ENCODE peak calls at places on chromosomes 13 and 19, in eight cellular contexts. M, E, O, Q, Y, B, T and D are unnamed samples.

GRCh38 chr13:45786293-45786920 is 65.1 kb downstream of the SIAH3 start:
- DNase-seq in M (no peak), E (no peak), O (no peak), Q (no peak), Y (no peak), B (no peak), T (no peak), D (no peak)

GRCh38 chr19:3275068-3275582 is 50.7 kb downstream of the CELF5 start:
- DNase-seq in M (no peak), E (no peak), O (no peak), Q (no peak), Y (peak; percentile 87), B (no peak), T (peak; percentile 88), D (peak; percentile 93)

GRCh38 chr13:52851153-52851962 is 2.9 kb upstream of the PCDH8 start:
- DNase-seq in M (no peak), E (no peak), O (peak; percentile 8), Q (peak; percentile 59), Y (peak; percentile 97), B (peak; percentile 71), T (peak; percentile 85), D (peak; percentile 90)

GRCh38 chr19:16902545-16902944 is 13.7 kb downstream of the F2RL3 start:
- DNase-seq in M (no peak), E (no peak), O (no peak), Q (no peak), Y (no peak), B (no peak), T (no peak), D (peak; percentile 37)

GRCh38 chr13:75129331-75129730 is 352.6 kb downstream of the TBC1D4 start:
- DNase-seq in M (peak; percentile 17), E (no peak), O (no peak), Q (peak; percentile 55), Y (no peak), B (no peak), T (no peak), D (no peak)

GRCh38 chr19:46791944-46792343 is 3.5 kb upstream of the SLC1A5 start:
- DNase-seq in M (no peak), E (no peak), O (no peak), Q (no peak), Y (no peak), B (no peak), T (no peak), D (peak; percentile 46)

GRCh38 chr19:54517483-54517882 is 14.9 kb downstream of the LAIR2 start:
- DNase-seq in M (peak; percentile 27), E (peak; percentile 2), O (peak; percentile 11), Q (peak; percentile 55), Y (peak; percentile 60), B (peak; percentile 41), T (peak; percentile 29), D (peak; percentile 63)

GRCh38 chr19:32351807-32352630 is 6.6 kb downstream of the ZNF507 start:
- DNase-seq in M (no peak), E (peak; percentile 69), O (peak; percentile 72), Q (peak; percentile 64), Y (no peak), B (no peak), T (no peak), D (peak; percentile 75)

GRCh38 chr19:54535601-54536000 is 33.0 kb downstream of the LAIR2 start:
- DNase-seq in M (no peak), E (no peak), O (no peak), Q (no peak), Y (no peak), B (no peak), T (no peak), D (no peak)

GRCh38 chr13:50747939-50748338 is 95.6 kb downstream of the DLEU7 start:
- DNase-seq in M (no peak), E (no peak), O (no peak), Q (no peak), Y (no peak), B (no peak), T (no peak), D (no peak)

GRCh38 chr19:16945364-16945714 is 56.5 kb downstream of the F2RL3 start:
- DNase-seq in M (no peak), E (no peak), O (no peak), Q (no peak), Y (no peak), B (no peak), T (no peak), D (peak; percentile 61)

GRCh38 chr13:21012841-21013681 is 48.3 kb downstream of the LATS2 start:
- DNase-seq in M (no peak), E (no peak), O (no peak), Q (peak; percentile 53), Y (no peak), B (no peak), T (no peak), D (no peak)

GRCh38 chr19:44499559-44499958 is 763 bp downstream of the ZNF180 start:
- DNase-seq in M (no peak), E (no peak), O (no peak), Q (no peak), Y (no peak), B (no peak), T (peak; percentile 55), D (no peak)
- H2AFZ ChIP-seq in M (peak overlapping the region; percentile 99), E (peak overlapping the region; percentile 100), O (peak overlapping the region; percentile 100), Q (peak overlapping the region; percentile 98), Y (peak overlapping the region; percentile 90), B (peak overlapping the region; percentile 63), T (no peak overlapping the region), D (peak overlapping the region; percentile 100)

GRCh38 chr13:110298566-110299321 is 8.2 kb downstream of the COL4A1 start:
- DNase-seq in M (no peak), E (no peak), O (peak; percentile 38), Q (no peak), Y (no peak), B (no peak), T (peak; percentile 60), D (no peak)
- H3K4me2 ChIP-seq in M (no peak overlapping the region), E (peak overlapping the region; percentile 38), O (peak overlapping the region; percentile 51), Q (no peak overlapping the region), Y (peak overlapping the region; percentile 21), B (peak overlapping the region; percentile 42), T (peak overlapping the region; percentile 9), D (no peak overlapping the region)

DNA sequence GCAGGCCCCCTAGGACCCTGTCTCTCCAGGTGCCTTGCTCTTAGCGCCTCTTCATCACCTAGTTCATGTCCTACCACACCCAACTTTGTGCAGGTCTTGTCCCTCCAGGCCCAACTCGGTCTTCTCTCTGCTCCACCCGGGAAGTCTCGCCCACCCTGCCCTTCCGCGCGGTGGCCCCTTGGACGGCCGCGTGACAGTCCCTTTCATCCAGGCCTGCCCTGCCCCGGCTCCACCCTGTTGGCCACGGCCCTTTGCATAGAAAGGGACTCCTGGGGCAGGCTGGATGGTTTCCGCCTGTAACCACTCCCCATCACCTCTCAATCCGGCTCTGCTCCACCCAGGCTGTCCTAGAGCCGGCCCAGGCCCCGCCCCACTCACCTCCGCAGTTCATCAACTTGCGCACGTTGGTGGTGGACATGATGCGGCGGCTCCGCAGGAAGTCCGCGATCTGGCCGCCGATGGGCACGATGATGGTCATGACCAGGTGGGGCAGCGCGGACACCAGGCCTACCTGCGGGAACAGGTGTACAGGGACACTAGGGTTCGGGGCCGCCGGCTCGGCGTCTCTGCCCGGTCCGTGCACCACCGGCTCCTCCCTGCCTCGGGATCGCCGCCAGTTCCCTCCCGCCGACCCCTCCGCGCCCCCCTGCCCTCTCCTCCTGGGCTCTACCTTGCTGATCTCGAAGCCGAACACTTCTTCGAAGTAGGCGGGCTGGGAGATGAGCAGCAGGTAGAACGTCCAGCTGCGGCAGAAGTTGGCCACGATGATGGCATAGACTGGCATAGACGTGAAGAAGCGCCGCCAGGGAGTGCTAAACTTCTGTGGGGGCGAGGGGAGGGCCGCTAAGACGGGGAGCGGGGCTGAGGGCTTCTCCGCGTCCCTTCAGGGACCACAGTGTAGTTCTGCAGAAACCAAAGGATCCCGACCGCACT is 7.2 kb downstream of the GFY start:
- DNase-seq in M (no peak), E (no peak), O (no peak), Q (no peak), Y (peak; percentile 75), B (no peak), T (peak; percentile 95), D (peak; percentile 62)
- H3K9me3 ChIP-seq in M (no peaks in the 10 kb centered on the region), E (peaks cover 18% of the 10 kb centered on the region), O (no peaks in the 10 kb centered on the region), Q (no peaks in the 10 kb centered on the region), Y (no peaks in the 10 kb centered on the region), B (no peaks in the 10 kb centered on the region), T (no peaks in the 10 kb centered on the region), D (no peaks in the 10 kb centered on the region)

DNA sequence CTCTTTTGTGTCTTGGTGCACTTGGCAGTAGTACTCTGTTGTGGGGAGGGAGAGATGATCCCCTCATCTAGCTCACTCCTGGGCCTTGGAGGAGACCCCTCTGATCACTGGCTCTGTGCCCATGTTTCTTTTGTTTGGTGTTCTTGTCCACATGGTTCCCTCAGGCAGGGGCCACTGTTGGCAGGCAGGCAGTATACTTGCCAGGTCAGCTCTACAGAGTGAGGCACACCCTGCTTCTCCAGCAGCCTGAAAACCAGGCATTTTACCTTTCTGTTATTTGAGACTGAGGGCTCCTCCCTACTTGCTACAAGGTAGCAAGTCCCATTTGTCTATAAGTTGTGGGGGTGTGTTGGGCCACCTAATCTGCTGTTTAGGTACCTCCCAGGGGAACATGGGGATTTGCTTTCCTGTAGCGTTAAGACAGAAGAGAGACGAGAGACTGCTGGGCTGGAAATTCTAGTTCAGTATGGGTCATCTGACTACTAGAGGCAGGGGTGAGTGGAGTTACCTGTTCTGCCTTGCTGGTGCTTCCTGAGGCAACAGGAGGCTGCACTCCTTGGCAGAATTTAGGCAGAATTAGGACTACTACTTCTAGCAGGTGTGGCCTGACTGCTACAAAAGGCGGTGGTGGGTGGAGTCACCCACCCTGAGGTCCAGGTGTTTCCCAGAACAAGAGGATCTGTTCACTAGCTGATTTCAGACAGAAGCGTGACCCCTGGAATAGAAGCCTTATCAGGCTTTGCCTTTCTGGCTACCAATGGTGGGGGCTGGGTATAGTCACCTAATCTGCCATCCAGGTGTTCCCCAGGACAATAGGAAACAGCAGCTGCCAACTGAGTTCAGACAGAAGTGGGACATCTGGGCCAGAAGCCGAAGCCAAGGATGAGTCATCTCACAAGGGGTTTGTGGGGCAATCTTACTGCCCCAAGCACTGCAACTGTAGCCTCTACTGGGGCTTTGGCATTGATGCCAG is 843.0 kb upstream of the ATXN8OS start:
- DNase-seq in M (no peak), E (no peak), O (no peak), Q (no peak), Y (no peak), B (no peak), T (no peak), D (no peak)
- H2AFZ ChIP-seq in M (no peak overlapping the region), E (no peak overlapping the region), O (no peak overlapping the region), Q (no peak overlapping the region), Y (no peak overlapping the region), B (no peak overlapping the region), T (no peak overlapping the region), D (no peak overlapping the region)

DNA sequence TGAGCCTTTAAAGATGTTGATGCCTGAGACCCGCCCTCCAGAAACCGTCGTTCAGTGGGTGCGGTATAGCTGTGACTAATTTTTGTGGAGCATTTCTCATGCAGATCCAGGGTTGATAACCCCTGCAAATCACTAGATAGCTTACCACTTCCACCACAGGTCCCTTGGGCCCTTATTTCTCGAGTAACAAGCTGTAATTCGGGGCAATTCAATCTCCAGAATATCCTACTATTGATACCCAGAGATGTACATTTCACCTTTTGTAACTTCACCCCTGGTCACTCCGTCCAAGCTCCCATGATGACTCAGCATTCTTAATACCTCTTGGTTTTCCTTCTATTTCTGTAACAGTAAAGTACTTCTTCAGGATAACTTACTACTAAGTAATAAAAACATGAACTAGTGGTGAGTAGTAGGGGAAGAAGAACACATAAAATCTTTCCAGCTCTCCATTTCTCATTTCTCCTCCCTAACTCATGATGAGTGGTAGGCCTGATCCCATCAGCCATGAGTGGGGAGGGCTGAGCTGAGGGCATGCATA is 71.9 kb upstream of the UBL3 start:
- DNase-seq in M (peak; percentile 80), E (peak; percentile 54), O (peak; percentile 30), Q (peak; percentile 71), Y (no peak), B (no peak), T (no peak), D (no peak)
- H3K4me2 ChIP-seq in M (peak overlapping the region; percentile 28), E (no peak overlapping the region), O (no peak overlapping the region), Q (peak overlapping the region; percentile 64), Y (no peak overlapping the region), B (no peak overlapping the region), T (no peak overlapping the region), D (peak overlapping the region; percentile 77)